ENCODE peak calls at places on chromosomes 12 and 14, in four cellular contexts. O is cardiac muscle cell, W is AG10803, R is adipocyte. T is an unnamed sample.

GRCh38 chr12:24057920-24058476 is 108.5 kb upstream of the SOX5 start:
- DNase-seq in O (no peak), W (no peak), R (no peak), T (no peak)

GRCh38 chr14:32608880-32609279 is 279.8 kb downstream of the AKAP6 start:
- DNase-seq in O (no peak), W (peak; percentile 56), R (no peak), T (peak; percentile 53)

GRCh38 chr12:109604902-109605536 is 31.4 kb downstream of the MVK start:
- DNase-seq in O (peak; percentile 26), W (no peak), R (no peak), T (no peak)

GRCh38 chr14:51544426-51544825 is 107.3 kb upstream of the FRMD6 start:
- DNase-seq in O (no peak), W (no peak), R (no peak), T (no peak)

GRCh38 chr14:67050892-67051291 is 138.3 kb upstream of the GARIN2 start:
- DNase-seq in O (no peak), W (no peak), R (no peak), T (no peak)

GRCh38 chr12:102061096-102061555 is 665 bp downstream of the WASHC3 start:
- DNase-seq in O (no peak), W (peak; percentile 5), R (no peak), T (peak; percentile 38)

GRCh38 chr12:77045183-77045582 is 20.2 kb downstream of the E2F7 start:
- DNase-seq in O (no peak), W (no peak), R (no peak), T (no peak)

GRCh38 chr12:89351489-89352241 is 636 bp downstream of the DUSP6 start:
- DNase-seq in O (peak; percentile 67), W (peak; percentile 52), R (peak; percentile 65), T (peak; percentile 52)

GRCh38 chr12:127893875-127894635 is 372.9 kb upstream of the TMEM132C start:
- DNase-seq in O (peak; percentile 33), W (no peak), R (no peak), T (peak; percentile 1)

GRCh38 chr12:116964740-116965090 is 54.0 kb downstream of the FBXW8 start:
- DNase-seq in O (no peak), W (no peak), R (no peak), T (no peak)

GRCh38 chr14:24576178-24576577 is at the start of gene CTSG:
- DNase-seq in O (no peak), W (no peak), R (no peak), T (no peak)

GRCh38 chr14:101070540-101071492 is 167.3 kb upstream of the RTL1 start:
- DNase-seq in O (no peak), W (no peak), R (no peak), T (no peak)

GRCh38 chr12:5506295-5506694 is 74.4 kb downstream of the NTF3 start:
- DNase-seq in O (no peak), W (no peak), R (no peak), T (no peak)

GRCh38 chr12:86256169-86256568 is at the start of gene MGAT4C:
- DNase-seq in O (peak; percentile 47), W (no peak), R (no peak), T (no peak)
- H3K4me3 ChIP-seq in O (no peak within 1 kb of the TSS), W (no peak within 1 kb of the TSS), R (no peak within 1 kb of the TSS), T (no peak within 1 kb of the TSS)

GRCh38 chr12:103442187-103442564 is 53.6 kb downstream of the C12orf42 start:
- DNase-seq in O (no peak), W (no peak), R (no peak), T (no peak)
- H3K4me3 ChIP-seq in O (no peak overlapping the region), W (no peak overlapping the region), R (no peak overlapping the region), T (no peak overlapping the region)

DNA sequence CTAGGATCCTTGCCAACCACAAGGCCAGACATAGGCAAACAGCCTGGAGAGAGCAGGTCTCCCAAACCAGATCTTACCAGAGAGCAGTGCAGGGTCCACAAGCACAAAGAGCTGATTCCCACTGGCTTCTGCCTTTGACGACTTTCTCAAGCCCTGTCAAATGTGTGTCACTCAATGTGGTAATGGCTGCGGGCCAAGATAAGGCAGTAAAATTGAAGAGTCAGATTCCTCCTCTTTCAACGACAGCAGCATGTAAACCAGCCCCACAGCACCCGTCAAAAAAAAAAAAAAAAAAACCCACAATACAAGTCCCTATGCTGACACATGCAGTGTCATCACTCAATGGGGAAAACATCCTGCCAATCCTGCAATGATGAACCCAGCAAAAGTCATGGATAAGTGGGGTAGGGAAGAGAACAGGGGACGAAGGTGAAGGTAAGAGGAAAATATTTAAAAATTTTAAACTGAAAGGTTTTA is at the start of gene STON2:
- DNase-seq in O (no peak), W (peak; percentile 73), R (peak; percentile 27), T (no peak)
- H3K4me3 ChIP-seq in O (no peak within 1 kb of the TSS), W (peak within 1 kb of the TSS; percentile 0), R (peak within 1 kb of the TSS; percentile 61), T (no peak within 1 kb of the TSS)

GRCh38 chr14:57865066-57865449 is 834 bp downstream of the SLC35F4 start:
- DNase-seq in O (no peak), W (no peak), R (no peak), T (no peak)

GRCh38 chr14:57865450-57866198 is at the start of gene SLC35F4:
- DNase-seq in O (peak; percentile 88), W (no peak), R (peak; percentile 22), T (peak; percentile 14)

GRCh38 chr14:57863471-57863870 is 2.4 kb downstream of the SLC35F4 start:
- DNase-seq in O (no peak), W (no peak), R (no peak), T (no peak)

GRCh38 chr14:57869530-57870088 is 3.7 kb upstream of the SLC35F4 start:
- DNase-seq in O (no peak), W (no peak), R (no peak), T (no peak)

DNA sequence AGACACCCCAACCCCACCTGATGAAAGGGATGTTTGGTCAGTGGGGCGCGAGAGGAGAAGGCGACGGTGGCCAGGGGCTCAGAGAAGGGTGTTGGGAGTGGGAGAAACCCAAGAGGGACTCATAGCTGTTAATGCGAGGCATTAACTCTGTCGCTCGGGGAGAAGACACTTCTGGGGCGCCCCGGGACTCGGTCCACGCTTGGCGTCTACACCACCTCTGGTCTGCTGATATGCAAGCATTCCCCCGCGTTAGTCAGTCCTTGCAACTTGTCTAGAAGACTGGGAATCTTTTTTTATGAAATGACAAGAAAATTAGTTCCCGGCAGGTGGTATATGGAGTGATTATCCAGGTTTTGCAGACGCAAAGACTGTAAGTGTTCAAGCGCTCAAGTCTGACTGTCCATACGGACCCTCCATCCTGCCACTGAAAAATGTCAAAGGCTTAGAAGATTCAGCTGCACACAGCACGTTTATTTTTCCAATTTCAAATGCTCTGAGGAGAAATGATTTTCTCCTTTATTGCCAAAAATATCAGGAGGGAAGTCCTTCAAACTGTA is 385 bp upstream of the SLC35F4 start:
- DNase-seq in O (no peak), W (no peak), R (no peak), T (no peak)
- H3K4me3 ChIP-seq in O (no peak overlapping the region), W (no peak overlapping the region), R (peak overlapping the region; percentile 75), T (no peak overlapping the region)

GRCh38 chr14:88189040-88189839 is 133.8 kb downstream of the KCNK10 start:
- DNase-seq in O (peak; percentile 82), W (peak; percentile 85), R (peak; percentile 85), T (peak; percentile 90)
- H3K4me3 ChIP-seq in O (no peak overlapping the region), W (no peak overlapping the region), R (peak overlapping the region; percentile 26), T (no peak overlapping the region)

GRCh38 chr14:73236752-73237218 is 521 bp upstream of the PAPLN start:
- DNase-seq in O (no peak), W (no peak), R (no peak), T (no peak)

GRCh38 chr14:73237219-73237785 is at the start of gene PAPLN:
- DNase-seq in O (peak; percentile 32), W (no peak), R (no peak), T (peak; percentile 48)

GRCh38 chr14:73235531-73236155 is 1.7 kb upstream of the PAPLN start:
- DNase-seq in O (no peak), W (no peak), R (no peak), T (peak; percentile 81)

GRCh38 chr14:73234586-73235394 is 2.5 kb upstream of the PAPLN start:
- DNase-seq in O (no peak), W (no peak), R (no peak), T (no peak)

DNA sequence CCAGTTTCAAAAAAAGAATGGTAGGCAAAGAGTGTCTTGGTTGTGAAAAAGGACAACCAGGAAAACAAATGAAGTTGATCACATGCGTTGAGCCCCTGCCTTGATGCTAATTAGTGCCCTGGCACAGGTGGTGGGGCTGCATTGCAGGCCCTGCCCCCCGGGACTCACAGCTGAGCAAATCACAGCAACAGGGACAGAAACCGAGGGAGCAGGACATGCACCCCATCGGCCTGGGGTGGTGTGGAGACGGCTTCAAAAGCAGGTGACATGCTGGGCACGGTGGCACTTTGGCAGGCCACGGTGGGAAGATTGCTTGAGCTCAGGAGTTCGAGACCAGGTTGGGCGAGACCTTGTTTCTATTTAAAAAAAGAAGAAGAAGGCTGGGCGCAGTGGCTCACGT is 1.1 kb upstream of the PAPLN start:
- DNase-seq in O (no peak), W (no peak), R (no peak), T (no peak)
- H3K4me3 ChIP-seq in O (no peak overlapping the region), W (no peak overlapping the region), R (no peak overlapping the region), T (no peak overlapping the region)

DNA sequence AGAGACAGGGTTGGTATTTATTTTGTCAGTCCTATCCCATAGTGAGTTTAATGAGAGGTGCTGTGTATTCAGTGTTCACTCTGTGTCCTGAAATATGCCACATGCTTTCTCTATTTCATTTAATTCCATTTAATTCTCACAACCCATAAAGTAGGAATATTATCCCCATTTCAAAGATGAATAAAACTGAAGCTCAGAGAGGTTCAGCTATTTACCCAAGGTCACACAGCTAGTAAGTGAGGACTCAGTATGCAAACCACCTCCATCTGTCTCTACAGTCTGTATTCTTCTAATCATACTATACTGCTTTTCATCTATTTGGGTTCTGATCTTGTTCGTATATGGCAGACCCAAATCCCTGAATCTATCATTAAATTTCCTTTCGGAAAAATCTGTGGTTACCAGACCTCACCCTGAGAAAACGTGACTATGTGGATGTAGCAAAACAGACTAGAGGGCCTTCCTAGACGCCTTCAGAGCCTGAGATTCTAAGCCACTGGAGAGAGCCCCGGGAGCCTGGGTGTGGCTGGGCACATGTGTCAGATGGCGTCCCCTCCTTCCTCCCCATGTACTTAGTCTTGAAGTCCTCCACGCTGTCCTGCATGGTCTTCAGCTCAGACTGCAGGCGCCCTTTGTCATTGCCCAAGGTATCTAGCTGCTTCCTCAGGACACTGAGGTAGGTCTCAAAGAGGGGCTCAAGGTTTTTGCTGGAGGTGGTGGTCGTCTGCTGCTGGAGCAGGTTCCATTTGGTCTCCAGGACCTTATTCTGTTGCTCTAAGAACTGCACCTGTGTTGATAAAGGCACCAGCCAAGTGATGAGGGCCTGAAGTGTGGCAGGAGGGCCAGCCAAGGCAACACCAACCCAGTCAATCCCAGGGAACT is 2.5 kb downstream of the KRT4 start:
- DNase-seq in O (no peak), W (no peak), R (no peak), T (no peak)
- H3K4me3 ChIP-seq in O (no peak overlapping the region), W (no peak overlapping the region), R (no peak overlapping the region), T (no peak overlapping the region)

GRCh38 chr14:28831126-28831525 is 64.5 kb downstream of the FOXG1 start:
- DNase-seq in O (no peak), W (no peak), R (no peak), T (no peak)

DNA sequence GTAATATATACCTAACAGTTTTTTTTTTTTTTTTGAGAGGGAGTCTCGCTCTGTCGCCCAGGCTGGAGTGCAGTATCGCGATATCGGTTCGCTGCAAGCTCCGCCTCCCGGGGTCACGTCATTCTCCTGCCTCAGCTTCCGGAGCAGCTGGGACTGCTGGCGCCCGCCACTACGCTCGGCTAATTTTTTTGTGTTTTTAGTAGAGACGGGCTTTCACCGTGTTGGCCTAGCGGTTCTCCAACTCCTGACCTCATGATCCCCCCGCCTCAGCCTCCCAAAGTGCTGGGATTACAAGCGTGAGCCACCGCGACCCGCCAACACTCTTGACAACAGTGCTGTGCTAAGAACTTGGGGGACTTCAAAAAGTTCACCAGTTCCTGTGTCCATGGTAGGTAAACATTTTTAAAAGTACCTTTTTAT is 63.5 kb downstream of the FOXG1 start:
- DNase-seq in O (no peak), W (no peak), R (no peak), T (peak; percentile 4)
- H3K4me3 ChIP-seq in O (no peak overlapping the region), W (no peak overlapping the region), R (no peak overlapping the region), T (peak overlapping the region; percentile 16)

GRCh38 chr12:114764516-114764915 is 80.5 kb upstream of the TBX3 start:
- DNase-seq in O (no peak), W (no peak), R (no peak), T (no peak)
- H3K4me3 ChIP-seq in O (no peak overlapping the region), W (no peak overlapping the region), R (no peak overlapping the region), T (no peak overlapping the region)